ENCODE peak calls at places on chromosomes 3 and 15, in eight cellular contexts. One of them, this sample, is unnamed.

GRCh38 chr3:32321095-32321835 is 70.4 kb upstream of the CMTM7 start:
- DNase-seq in mammary epithelial cell: no peak
- DNase-seq in skeletal muscle cell: no peak
- DNase-seq in CD8-positive, alpha-beta memory T cell: no peak
- DNase-seq in AG04449: no peak
- DNase-seq in colonic mucosa: no peak
- DNase-seq in psoas muscle: no peak
- DNase-seq in bronchial epithelial cell: no peak
- DNase-seq in this sample: no peak

GRCh38 chr3:72887378-72887722 is 496 bp upstream of the GXYLT2 start:
- DNase-seq in CD8-positive, alpha-beta memory T cell: no peak
- DNase-seq in skeletal muscle cell: no peak
- DNase-seq in mammary epithelial cell: no peak
- DNase-seq in colonic mucosa: peak; percentile 24
- DNase-seq in AG04449: no peak
- DNase-seq in bronchial epithelial cell: no peak
- DNase-seq in psoas muscle: no peak
- DNase-seq in this sample: no peak

GRCh38 chr15:52171807-52172206 is 19.4 kb downstream of the GNB5 start:
- DNase-seq in psoas muscle: no peak
- DNase-seq in skeletal muscle cell: no peak
- DNase-seq in mammary epithelial cell: no peak
- DNase-seq in colonic mucosa: no peak
- DNase-seq in bronchial epithelial cell: no peak
- DNase-seq in AG04449: no peak
- DNase-seq in CD8-positive, alpha-beta memory T cell: no peak
- DNase-seq in this sample: no peak

GRCh38 chr15:39030291-39031070 is 465.9 kb upstream of the RASGRP1 start:
- DNase-seq in skeletal muscle cell: no peak
- DNase-seq in CD8-positive, alpha-beta memory T cell: no peak
- DNase-seq in colonic mucosa: no peak
- DNase-seq in AG04449: no peak
- DNase-seq in bronchial epithelial cell: peak; percentile 6
- DNase-seq in psoas muscle: no peak
- DNase-seq in mammary epithelial cell: no peak
- DNase-seq in this sample: no peak

GRCh38 chr15:62417444-62417843 is 252.4 kb upstream of the C2CD4B start:
- DNase-seq in skeletal muscle cell: no peak
- DNase-seq in CD8-positive, alpha-beta memory T cell: no peak
- DNase-seq in AG04449: no peak
- DNase-seq in bronchial epithelial cell: no peak
- DNase-seq in colonic mucosa: no peak
- DNase-seq in mammary epithelial cell: no peak
- DNase-seq in psoas muscle: no peak
- DNase-seq in this sample: no peak

GRCh38 chr3:116127464-116127863 is 317.8 kb downstream of the LSAMP start:
- DNase-seq in colonic mucosa: no peak
- DNase-seq in AG04449: no peak
- DNase-seq in psoas muscle: no peak
- DNase-seq in skeletal muscle cell: no peak
- DNase-seq in mammary epithelial cell: no peak
- DNase-seq in bronchial epithelial cell: no peak
- DNase-seq in CD8-positive, alpha-beta memory T cell: no peak
- DNase-seq in this sample: no peak

GRCh38 chr3:156291269-156292123 is 171.1 kb downstream of the KCNAB1 start:
- DNase-seq in psoas muscle: peak; percentile 25
- DNase-seq in AG04449: no peak
- DNase-seq in CD8-positive, alpha-beta memory T cell: no peak
- DNase-seq in bronchial epithelial cell: peak; percentile 7
- DNase-seq in colonic mucosa: no peak
- DNase-seq in mammary epithelial cell: peak; percentile 25
- DNase-seq in skeletal muscle cell: no peak
- DNase-seq in this sample: no peak

GRCh38 chr15:70559223-70559823 is 204.0 kb downstream of the UACA start:
- DNase-seq in bronchial epithelial cell: peak; percentile 13
- DNase-seq in skeletal muscle cell: no peak
- DNase-seq in mammary epithelial cell: no peak
- DNase-seq in AG04449: no peak
- DNase-seq in psoas muscle: peak; percentile 25
- DNase-seq in CD8-positive, alpha-beta memory T cell: peak; percentile 45
- DNase-seq in colonic mucosa: peak; percentile 30
- DNase-seq in this sample: peak; percentile 51

GRCh38 chr3:56790016-56790950 is 11.5 kb downstream of the ARHGEF3 start:
- DNase-seq in colonic mucosa: no peak
- DNase-seq in AG04449: no peak
- DNase-seq in CD8-positive, alpha-beta memory T cell: no peak
- DNase-seq in bronchial epithelial cell: no peak
- DNase-seq in skeletal muscle cell: no peak
- DNase-seq in mammary epithelial cell: no peak
- DNase-seq in psoas muscle: no peak
- DNase-seq in this sample: no peak

GRCh38 chr3:2476996-2477395 is 378.3 kb downstream of the CNTN4 start:
- DNase-seq in AG04449: no peak
- DNase-seq in bronchial epithelial cell: no peak
- DNase-seq in colonic mucosa: no peak
- DNase-seq in psoas muscle: no peak
- DNase-seq in CD8-positive, alpha-beta memory T cell: no peak
- DNase-seq in mammary epithelial cell: no peak
- DNase-seq in skeletal muscle cell: no peak
- DNase-seq in this sample: no peak

GRCh38 chr3:182121424-182121823 is 409.7 kb downstream of the SOX2 start:
- DNase-seq in colonic mucosa: no peak
- DNase-seq in bronchial epithelial cell: no peak
- DNase-seq in mammary epithelial cell: no peak
- DNase-seq in psoas muscle: no peak
- DNase-seq in CD8-positive, alpha-beta memory T cell: no peak
- DNase-seq in AG04449: no peak
- DNase-seq in skeletal muscle cell: no peak
- DNase-seq in this sample: no peak

GRCh38 chr3:128486157-128486691 is 6.8 kb downstream of the GATA2 start:
- DNase-seq in bronchial epithelial cell: no peak
- DNase-seq in CD8-positive, alpha-beta memory T cell: no peak
- DNase-seq in psoas muscle: no peak
- DNase-seq in AG04449: no peak
- DNase-seq in colonic mucosa: no peak
- DNase-seq in skeletal muscle cell: no peak
- DNase-seq in mammary epithelial cell: no peak
- DNase-seq in this sample: no peak

GRCh38 chr15:34023932-34024331 is 15.1 kb downstream of the AVEN start:
- DNase-seq in CD8-positive, alpha-beta memory T cell: no peak
- DNase-seq in AG04449: no peak
- DNase-seq in colonic mucosa: no peak
- DNase-seq in psoas muscle: no peak
- DNase-seq in skeletal muscle cell: no peak
- DNase-seq in mammary epithelial cell: no peak
- DNase-seq in bronchial epithelial cell: no peak
- DNase-seq in this sample: no peak

GRCh38 chr15:41940441-41940857 is 31.9 kb downstream of the EHD4 start:
- DNase-seq in AG04449: no peak
- DNase-seq in bronchial epithelial cell: peak; percentile 98
- DNase-seq in colonic mucosa: no peak
- DNase-seq in mammary epithelial cell: peak; percentile 92
- DNase-seq in skeletal muscle cell: peak; percentile 72
- DNase-seq in CD8-positive, alpha-beta memory T cell: peak; percentile 12
- DNase-seq in psoas muscle: peak; percentile 59
- DNase-seq in this sample: no peak

GRCh38 chr3:39990532-39990931 is 181.1 kb downstream of the MYRIP start:
- DNase-seq in AG04449: no peak
- DNase-seq in skeletal muscle cell: no peak
- DNase-seq in CD8-positive, alpha-beta memory T cell: no peak
- DNase-seq in mammary epithelial cell: peak; percentile 55
- DNase-seq in colonic mucosa: peak; percentile 61
- DNase-seq in bronchial epithelial cell: peak; percentile 52
- DNase-seq in psoas muscle: no peak
- DNase-seq in this sample: peak; percentile 18

GRCh38 chr15:85399627-85400026 is 19.2 kb downstream of the AKAP13 start:
- DNase-seq in AG04449: no peak
- DNase-seq in mammary epithelial cell: no peak
- DNase-seq in colonic mucosa: no peak
- DNase-seq in bronchial epithelial cell: no peak
- DNase-seq in psoas muscle: no peak
- DNase-seq in skeletal muscle cell: no peak
- DNase-seq in CD8-positive, alpha-beta memory T cell: no peak
- DNase-seq in this sample: no peak

GRCh38 chr3:124577494-124578167 is 152.6 kb upstream of the UMPS start:
- DNase-seq in bronchial epithelial cell: no peak
- DNase-seq in mammary epithelial cell: no peak
- DNase-seq in psoas muscle: no peak
- DNase-seq in skeletal muscle cell: no peak
- DNase-seq in AG04449: no peak
- DNase-seq in colonic mucosa: no peak
- DNase-seq in CD8-positive, alpha-beta memory T cell: no peak
- DNase-seq in this sample: no peak

GRCh38 chr3:13566462-13566748 is 17.5 kb downstream of the FBLN2 start:
- DNase-seq in CD8-positive, alpha-beta memory T cell: no peak
- DNase-seq in psoas muscle: no peak
- DNase-seq in AG04449: no peak
- DNase-seq in skeletal muscle cell: no peak
- DNase-seq in colonic mucosa: no peak
- DNase-seq in bronchial epithelial cell: no peak
- DNase-seq in mammary epithelial cell: no peak
- DNase-seq in this sample: no peak

GRCh38 chr3:84836961-84837360 is 121.8 kb upstream of the CADM2 start:
- DNase-seq in CD8-positive, alpha-beta memory T cell: no peak
- DNase-seq in AG04449: no peak
- DNase-seq in mammary epithelial cell: no peak
- DNase-seq in bronchial epithelial cell: peak; percentile 9
- DNase-seq in psoas muscle: no peak
- DNase-seq in colonic mucosa: no peak
- DNase-seq in skeletal muscle cell: no peak
- DNase-seq in this sample: no peak

DNA sequence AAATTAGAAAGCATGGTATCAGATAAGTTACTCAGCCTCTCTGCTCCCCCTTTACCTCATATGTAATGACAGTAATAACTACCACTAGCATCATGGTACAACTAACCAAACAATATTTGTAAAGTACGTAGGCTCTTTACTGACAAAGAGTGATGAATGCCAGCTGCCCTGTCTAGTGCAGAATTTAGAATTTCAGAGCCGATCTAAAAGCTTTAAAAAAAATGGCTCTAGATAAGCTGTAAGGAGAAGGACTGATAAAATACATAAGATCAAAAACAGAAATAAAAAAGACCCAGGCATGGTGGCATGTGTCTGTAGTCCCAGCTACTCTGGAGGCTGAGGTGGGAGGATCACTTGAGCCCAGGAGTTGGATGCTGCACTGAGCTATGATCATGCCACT is 424.1 kb downstream of the MAGI1 start:
- DNase-seq in bronchial epithelial cell: no peak
- DNase-seq in CD8-positive, alpha-beta memory T cell: no peak
- DNase-seq in AG04449: no peak
- DNase-seq in mammary epithelial cell: no peak
- DNase-seq in skeletal muscle cell: no peak
- DNase-seq in colonic mucosa: no peak
- DNase-seq in psoas muscle: no peak
- DNase-seq in this sample: no peak
- H3K4me3 ChIP-seq in bronchial epithelial cell: no peak overlapping the region
- H3K4me3 ChIP-seq in CD8-positive, alpha-beta memory T cell: no peak overlapping the region
- H3K4me3 ChIP-seq in AG04449: no peak overlapping the region
- H3K4me3 ChIP-seq in mammary epithelial cell: no peak overlapping the region
- H3K4me3 ChIP-seq in skeletal muscle cell: no peak overlapping the region
- H3K4me3 ChIP-seq in colonic mucosa: no peak overlapping the region
- H3K4me3 ChIP-seq in psoas muscle: no peak overlapping the region
- H3K4me3 ChIP-seq in this sample: no peak overlapping the region

GRCh38 chr15:40357246-40357645 is 773 bp upstream of the DISP2 start:
- DNase-seq in AG04449: no peak
- DNase-seq in CD8-positive, alpha-beta memory T cell: no peak
- DNase-seq in colonic mucosa: no peak
- DNase-seq in psoas muscle: no peak
- DNase-seq in skeletal muscle cell: no peak
- DNase-seq in bronchial epithelial cell: no peak
- DNase-seq in mammary epithelial cell: no peak
- DNase-seq in this sample: peak; percentile 48
- H3K4me3 ChIP-seq in AG04449: no peak overlapping the region
- H3K4me3 ChIP-seq in CD8-positive, alpha-beta memory T cell: no peak overlapping the region
- H3K4me3 ChIP-seq in colonic mucosa: no peak overlapping the region
- H3K4me3 ChIP-seq in psoas muscle: peak overlapping the region; percentile 66
- H3K4me3 ChIP-seq in skeletal muscle cell: peak overlapping the region; percentile 53
- H3K4me3 ChIP-seq in bronchial epithelial cell: no peak overlapping the region
- H3K4me3 ChIP-seq in mammary epithelial cell: no peak overlapping the region
- H3K4me3 ChIP-seq in this sample: peak overlapping the region; percentile 35

GRCh38 chr15:60751985-60752952 is 273.3 kb upstream of the ICE2 start:
- DNase-seq in colonic mucosa: peak; percentile 27
- DNase-seq in psoas muscle: peak; percentile 27
- DNase-seq in AG04449: no peak
- DNase-seq in CD8-positive, alpha-beta memory T cell: no peak
- DNase-seq in mammary epithelial cell: no peak
- DNase-seq in skeletal muscle cell: peak; percentile 89
- DNase-seq in bronchial epithelial cell: peak; percentile 24
- DNase-seq in this sample: peak; percentile 29
- H3K4me3 ChIP-seq in colonic mucosa: no peak overlapping the region
- H3K4me3 ChIP-seq in psoas muscle: peak overlapping the region; percentile 52
- H3K4me3 ChIP-seq in AG04449: no peak overlapping the region
- H3K4me3 ChIP-seq in CD8-positive, alpha-beta memory T cell: no peak overlapping the region
- H3K4me3 ChIP-seq in mammary epithelial cell: no peak overlapping the region
- H3K4me3 ChIP-seq in skeletal muscle cell: no peak overlapping the region
- H3K4me3 ChIP-seq in bronchial epithelial cell: no peak overlapping the region
- H3K4me3 ChIP-seq in this sample: no peak overlapping the region

GRCh38 chr3:114083112-114083511 is 26.6 kb downstream of the QTRT2 start:
- DNase-seq in psoas muscle: no peak
- DNase-seq in colonic mucosa: no peak
- DNase-seq in skeletal muscle cell: no peak
- DNase-seq in CD8-positive, alpha-beta memory T cell: no peak
- DNase-seq in AG04449: no peak
- DNase-seq in bronchial epithelial cell: no peak
- DNase-seq in mammary epithelial cell: no peak
- DNase-seq in this sample: no peak

GRCh38 chr3:114081022-114081421 is 24.5 kb downstream of the QTRT2 start:
- DNase-seq in psoas muscle: no peak
- DNase-seq in CD8-positive, alpha-beta memory T cell: no peak
- DNase-seq in skeletal muscle cell: no peak
- DNase-seq in AG04449: no peak
- DNase-seq in bronchial epithelial cell: no peak
- DNase-seq in colonic mucosa: no peak
- DNase-seq in mammary epithelial cell: no peak
- DNase-seq in this sample: no peak

GRCh38 chr3:114078126-114078525 is 21.6 kb downstream of the QTRT2 start:
- DNase-seq in mammary epithelial cell: no peak
- DNase-seq in psoas muscle: no peak
- DNase-seq in CD8-positive, alpha-beta memory T cell: no peak
- DNase-seq in skeletal muscle cell: no peak
- DNase-seq in colonic mucosa: no peak
- DNase-seq in bronchial epithelial cell: no peak
- DNase-seq in AG04449: no peak
- DNase-seq in this sample: no peak

GRCh38 chr3:114079761-114080160 is 23.2 kb downstream of the QTRT2 start:
- DNase-seq in colonic mucosa: no peak
- DNase-seq in AG04449: no peak
- DNase-seq in mammary epithelial cell: no peak
- DNase-seq in psoas muscle: no peak
- DNase-seq in bronchial epithelial cell: no peak
- DNase-seq in skeletal muscle cell: no peak
- DNase-seq in CD8-positive, alpha-beta memory T cell: no peak
- DNase-seq in this sample: no peak

DNA sequence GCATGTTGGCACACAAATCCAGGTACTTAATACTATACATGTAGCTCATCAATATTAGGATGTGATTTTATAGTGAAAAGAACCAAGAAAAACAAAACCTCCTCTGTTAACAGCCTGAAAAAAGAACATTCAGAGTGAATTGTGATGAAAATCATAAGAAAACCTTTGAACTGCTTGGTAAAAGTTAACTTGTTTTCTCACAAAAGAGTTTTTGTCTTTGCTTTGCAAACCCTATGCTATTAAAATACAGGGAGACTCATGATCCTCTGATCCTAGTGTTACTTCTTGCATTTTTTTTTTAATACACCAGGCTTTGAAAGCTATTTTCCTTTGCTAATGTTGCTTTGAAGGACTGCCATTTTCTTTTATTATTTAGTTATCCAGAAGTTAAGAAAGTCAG is 23.7 kb downstream of the QTRT2 start:
- DNase-seq in bronchial epithelial cell: no peak
- DNase-seq in psoas muscle: no peak
- DNase-seq in CD8-positive, alpha-beta memory T cell: no peak
- DNase-seq in skeletal muscle cell: no peak
- DNase-seq in mammary epithelial cell: no peak
- DNase-seq in colonic mucosa: no peak
- DNase-seq in AG04449: no peak
- DNase-seq in this sample: no peak
- H3K4me3 ChIP-seq in bronchial epithelial cell: no peak overlapping the region
- H3K4me3 ChIP-seq in psoas muscle: no peak overlapping the region
- H3K4me3 ChIP-seq in CD8-positive, alpha-beta memory T cell: no peak overlapping the region
- H3K4me3 ChIP-seq in skeletal muscle cell: no peak overlapping the region
- H3K4me3 ChIP-seq in mammary epithelial cell: no peak overlapping the region
- H3K4me3 ChIP-seq in colonic mucosa: no peak overlapping the region
- H3K4me3 ChIP-seq in AG04449: no peak overlapping the region
- H3K4me3 ChIP-seq in this sample: no peak overlapping the region

This sample was measured in transverse colon.